ENCODE peak calls at places on chromosomes 2 and 18, in four cellular contexts. One of them, this sample, is unnamed.

GRCh38 chr18:68679531-68679930 is 35.4 kb downstream of the TMX3 start:
- DNase-seq in tibial nerve: no peak
- DNase-seq in K562: no peak
- DNase-seq in HCT116: no peak
- DNase-seq in this sample: no peak

GRCh38 chr2:127623388-127624320 is 22.3 kb upstream of the GPR17 start:
- DNase-seq in tibial nerve: no peak
- DNase-seq in K562: no peak
- DNase-seq in HCT116: no peak
- DNase-seq in this sample: no peak

GRCh38 chr18:8858888-8859511 is 153.6 kb downstream of the MTCL1 start:
- DNase-seq in tibial nerve: no peak
- DNase-seq in K562: no peak
- DNase-seq in HCT116: no peak
- DNase-seq in this sample: no peak

GRCh38 chr2:10305715-10306114 is 3.0 kb downstream of the HPCAL1 start:
- DNase-seq in tibial nerve: no peak
- DNase-seq in K562: no peak
- DNase-seq in HCT116: no peak
- DNase-seq in this sample: no peak

GRCh38 chr2:9654429-9655100 is 23.8 kb upstream of the YWHAQ start:
- DNase-seq in tibial nerve: no peak
- DNase-seq in K562: no peak
- DNase-seq in HCT116: no peak
- DNase-seq in this sample: no peak

GRCh38 chr2:135743860-135744259 is 2.2 kb downstream of the UBXN4 start:
- DNase-seq in tibial nerve: no peak
- DNase-seq in K562: no peak
- DNase-seq in HCT116: no peak
- DNase-seq in this sample: no peak

GRCh38 chr2:110724820-110725219 is 7.6 kb upstream of the ACOXL start:
- DNase-seq in tibial nerve: no peak
- DNase-seq in K562: no peak
- DNase-seq in HCT116: no peak
- DNase-seq in this sample: no peak

GRCh38 chr18:2998644-2999043 is 14.3 kb downstream of the LPIN2 start:
- DNase-seq in tibial nerve: no peak
- DNase-seq in K562: no peak
- DNase-seq in HCT116: no peak
- DNase-seq in this sample: no peak

GRCh38 chr2:17122887-17123501 is 395.2 kb downstream of the RAD51AP2 start:
- DNase-seq in tibial nerve: no peak
- DNase-seq in K562: peak
- DNase-seq in HCT116: no peak
- DNase-seq in this sample: no peak

GRCh38 chr18:7629416-7629815 is 62.3 kb downstream of the PTPRM start:
- DNase-seq in tibial nerve: no peak
- DNase-seq in K562: no peak
- DNase-seq in HCT116: no peak
- DNase-seq in this sample: no peak

GRCh38 chr18:49698596-49699025 is 114.7 kb downstream of the ACAA2 start:
- DNase-seq in tibial nerve: no peak
- DNase-seq in K562: no peak
- DNase-seq in HCT116: no peak
- DNase-seq in this sample: no peak

GRCh38 chr18:25310045-25310444 is 41.9 kb downstream of the ZNF521 start:
- DNase-seq in tibial nerve: no peak
- DNase-seq in K562: no peak
- DNase-seq in HCT116: peak
- DNase-seq in this sample: no peak

GRCh38 chr2:11856095-11856494 is 109.7 kb downstream of the LPIN1 start:
- DNase-seq in tibial nerve: no peak
- DNase-seq in K562: no peak
- DNase-seq in HCT116: no peak
- DNase-seq in this sample: no peak

GRCh38 chr18:59481436-59481835 is 122.4 kb upstream of the LMAN1 start:
- DNase-seq in tibial nerve: no peak
- DNase-seq in K562: no peak
- DNase-seq in HCT116: no peak
- DNase-seq in this sample: no peak

GRCh38 chr2:16314001-16314400 is 351.6 kb downstream of the CYRIA start:
- DNase-seq in tibial nerve: no peak
- DNase-seq in K562: no peak
- DNase-seq in HCT116: no peak
- DNase-seq in this sample: no peak

GRCh38 chr2:83368916-83369315 is 1090.2 kb downstream of the SUCLG1 start:
- DNase-seq in tibial nerve: no peak
- DNase-seq in K562: no peak
- DNase-seq in HCT116: no peak
- DNase-seq in this sample: no peak

GRCh38 chr2:56474412-56475158 is 290.8 kb downstream of the CCDC85A start:
- DNase-seq in tibial nerve: no peak
- DNase-seq in K562: no peak
- DNase-seq in HCT116: no peak
- DNase-seq in this sample: no peak

GRCh38 chr2:176092270-176093144 is at the start of gene HOXD13:
- DNase-seq in tibial nerve: no peak
- DNase-seq in K562: peak
- DNase-seq in HCT116: no peak
- DNase-seq in this sample: no peak

GRCh38 chr2:20622731-20623130 is 28.2 kb downstream of the HS1BP3 start:
- DNase-seq in tibial nerve: no peak
- DNase-seq in K562: no peak
- DNase-seq in HCT116: no peak
- DNase-seq in this sample: peak

GRCh38 chr2:28981016-28981441 is at the start of gene TOGARAM2:
- DNase-seq in tibial nerve: no peak
- DNase-seq in K562: no peak
- DNase-seq in HCT116: no peak
- DNase-seq in this sample: no peak

GRCh38 chr2:219451626-219452360 is 17.1 kb downstream of the SPEG start:
- DNase-seq in tibial nerve: no peak
- DNase-seq in K562: no peak
- DNase-seq in HCT116: no peak
- DNase-seq in this sample: peak
- TF ChIP-seq POLR2A in tibial nerve: no peak
- TF ChIP-seq POLR2A in K562: no peak
- TF ChIP-seq POLR2A in HCT116: no peak
- TF ChIP-seq POLR2A in this sample: no peak

DNA sequence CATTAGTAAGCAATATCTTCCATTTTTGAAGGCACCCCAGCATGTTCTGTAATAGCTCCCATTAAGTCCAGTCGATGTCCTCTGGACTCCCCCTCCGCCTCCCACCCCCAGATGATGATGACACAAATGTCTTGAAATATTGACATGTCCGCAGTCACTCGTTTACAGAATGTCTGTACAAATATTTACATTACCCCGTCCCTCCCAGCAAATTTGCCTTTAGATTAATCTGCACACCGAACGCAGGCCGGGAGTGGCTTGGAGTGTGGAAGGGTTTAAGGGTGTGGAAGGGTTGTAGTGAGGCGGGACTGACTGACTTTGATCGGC is 853 bp upstream of the OSBPL6 start:
- DNase-seq in tibial nerve: no peak
- DNase-seq in K562: peak
- DNase-seq in HCT116: no peak
- DNase-seq in this sample: no peak
- H3K4me3 ChIP-seq in tibial nerve: peak
- H3K4me3 ChIP-seq in K562: peak
- H3K4me3 ChIP-seq in HCT116: peak
- H3K4me3 ChIP-seq in this sample: peak

GRCh38 chr2:96143848-96144480 is 1.3 kb downstream of the DUSP2 start:
- DNase-seq in tibial nerve: no peak
- DNase-seq in K562: no peak
- DNase-seq in HCT116: peak
- DNase-seq in this sample: no peak
- TF ChIP-seq POLR2A in tibial nerve: no peak
- TF ChIP-seq POLR2A in K562: no peak
- TF ChIP-seq POLR2A in HCT116: no peak
- TF ChIP-seq POLR2A in this sample: no peak

DNA sequence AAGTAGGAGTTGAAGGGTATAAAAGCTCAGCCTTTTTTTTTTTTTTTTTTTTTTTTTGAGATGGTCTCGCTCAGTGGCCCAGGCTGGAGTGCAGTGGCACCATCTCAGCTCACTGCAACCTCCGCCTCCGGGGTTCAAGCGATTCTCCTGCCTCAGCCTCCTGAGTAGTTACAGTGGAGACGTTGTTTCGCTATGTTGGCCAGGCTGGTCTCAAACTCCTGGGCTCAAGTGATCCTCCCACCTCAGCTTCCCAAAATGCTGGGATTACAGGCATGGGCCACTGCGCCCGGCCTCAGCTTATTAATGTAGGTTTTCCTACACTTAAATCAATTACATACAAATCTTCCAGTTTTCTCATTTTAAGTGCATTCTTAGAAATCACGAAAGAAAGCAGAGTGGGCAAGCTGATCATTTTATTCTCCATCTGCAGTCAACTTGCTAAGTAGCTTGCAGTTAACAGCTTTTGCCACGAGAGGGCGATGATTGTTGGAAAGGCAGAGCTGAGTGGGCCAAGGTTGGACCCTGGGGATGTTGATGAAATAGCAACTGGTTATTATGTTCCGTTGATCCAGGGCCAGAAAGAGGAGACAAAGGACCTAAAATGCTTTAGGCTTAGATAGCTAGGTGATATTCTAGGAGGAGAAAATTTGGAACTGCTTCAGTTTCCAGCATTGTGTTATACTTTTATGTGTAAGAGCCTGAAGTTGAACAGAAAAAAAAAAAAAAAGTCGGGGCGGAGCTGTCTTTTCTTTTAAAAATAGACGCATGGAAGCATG is 234.4 kb upstream of the EPAS1 start:
- DNase-seq in tibial nerve: peak
- DNase-seq in K562: peak
- DNase-seq in HCT116: peak
- DNase-seq in this sample: peak
- H3K4me3 ChIP-seq in tibial nerve: no peak
- H3K4me3 ChIP-seq in K562: no peak
- H3K4me3 ChIP-seq in HCT116: no peak
- H3K4me3 ChIP-seq in this sample: no peak

GRCh38 chr2:72399879-72400278 is 252.2 kb upstream of the CYP26B1 start:
- DNase-seq in tibial nerve: no peak
- DNase-seq in K562: no peak
- DNase-seq in HCT116: no peak
- DNase-seq in this sample: no peak
- TF ChIP-seq POLR2A in tibial nerve: no peak
- TF ChIP-seq POLR2A in K562: no peak
- TF ChIP-seq POLR2A in HCT116: no peak
- TF ChIP-seq POLR2A in this sample: no peak

GRCh38 chr2:38875576-38876367 is at the start of the genes DHX57 and MORN2:
- DNase-seq in tibial nerve: peak
- DNase-seq in K562: peak
- DNase-seq in HCT116: peak
- DNase-seq in this sample: peak

GRCh38 chr2:38871432-38871831 is 4.3 kb downstream of the DHX57 start:
- DNase-seq in tibial nerve: no peak
- DNase-seq in K562: no peak
- DNase-seq in HCT116: no peak
- DNase-seq in this sample: no peak

GRCh38 chr2:38873763-38874162 is 2.0 kb downstream of the DHX57 start:
- DNase-seq in tibial nerve: no peak
- DNase-seq in K562: no peak
- DNase-seq in HCT116: no peak
- DNase-seq in this sample: no peak

GRCh38 chr2:38875227-38875575 is 533 bp downstream of the DHX57 start:
- DNase-seq in tibial nerve: no peak
- DNase-seq in K562: no peak
- DNase-seq in HCT116: no peak
- DNase-seq in this sample: no peak

GRCh38 chr2:38876407-38876806 is 631 bp downstream of the MORN2 start:
- DNase-seq in tibial nerve: no peak
- DNase-seq in K562: no peak
- DNase-seq in HCT116: no peak
- DNase-seq in this sample: no peak
- H3K4me3 ChIP-seq in tibial nerve: peak
- H3K4me3 ChIP-seq in K562: peak
- H3K4me3 ChIP-seq in HCT116: peak
- H3K4me3 ChIP-seq in this sample: peak

This sample was measured in uterus.